ENCODE peak calls at places on chromosomes 13 and 19, in seven cellular contexts. Y is H1, B is neuronal stem cell, Q is mesendoderm, D is H9, A is trophoblast cell, T is mesenchymal stem cell. M is an unnamed sample.

GRCh38 chr13:69619651-69620050 is 488.0 kb upstream of the ATXN8OS start:
- DNase-seq in Q (peak; percentile 5), T (no peak), D (no peak), A (no peak), Y (no peak), B (no peak), M (no peak)

GRCh38 chr19:39157275-39157996 is 31.9 kb downstream of the PAK4 start:
- DNase-seq in D (no peak), T (peak; percentile 42), Y (no peak), A (no peak), Q (no peak), B (no peak), M (peak; percentile 28)

GRCh38 chr13:44305216-44305615 is 68.4 kb upstream of the SERP2 start:
- DNase-seq in B (no peak), A (no peak), Q (peak; percentile 66), Y (no peak), D (no peak), T (no peak), M (no peak)

GRCh38 chr13:76829572-76830327 is 56.5 kb downstream of the KCTD12 start:
- DNase-seq in D (no peak), Q (no peak), A (no peak), B (no peak), Y (no peak), T (no peak), M (no peak)

GRCh38 chr13:99722931-99723330 is 221.7 kb downstream of the TM9SF2 start:
- DNase-seq in D (no peak), B (no peak), A (no peak), Y (no peak), T (no peak), Q (no peak), M (no peak)

GRCh38 chr19:8336072-8336569 is 6.9 kb downstream of the KANK3 start:
- DNase-seq in T (no peak), Y (no peak), A (no peak), D (peak; percentile 75), Q (no peak), B (no peak), M (no peak)

GRCh38 chr13:44350775-44351504 is 22.7 kb upstream of the SERP2 start:
- DNase-seq in Q (peak; percentile 64), D (no peak), B (no peak), A (no peak), Y (no peak), T (no peak), M (no peak)

GRCh38 chr19:55679343-55680257 is 4.6 kb downstream of the EPN1 start:
- DNase-seq in D (no peak), Y (no peak), A (no peak), B (no peak), T (no peak), Q (no peak), M (peak; percentile 73)

GRCh38 chr13:42272115-42272756 is at the start of gene AKAP11:
- DNase-seq in T (peak; percentile 74), Y (no peak), A (peak; percentile 18), B (no peak), D (no peak), Q (peak; percentile 73), M (peak; percentile 28)

GRCh38 chr13:26589754-26590153 is 32.3 kb downstream of the WASF3 start:
- DNase-seq in T (peak; percentile 54), Q (no peak), B (no peak), Y (no peak), A (no peak), D (no peak), M (peak; percentile 56)

GRCh38 chr13:60396783-60397692 is at the start of gene TDRD3:
- DNase-seq in Q (peak; percentile 95), Y (peak; percentile 65), D (peak; percentile 87), A (peak; percentile 77), B (peak; percentile 79), T (peak; percentile 92), M (peak; percentile 82)

GRCh38 chr19:35509018-35509652 is 4.3 kb downstream of the DMKN start:
- DNase-seq in Q (peak; percentile 88), T (no peak), Y (no peak), A (peak; percentile 9), D (peak; percentile 79), B (no peak), M (no peak)

GRCh38 chr13:50085063-50085462 is 69.8 kb downstream of the KCNRG start:
- DNase-seq in D (no peak), A (no peak), Q (peak; percentile 40), Y (no peak), T (peak; percentile 60), B (peak; percentile 32), M (peak; percentile 47)

GRCh38 chr13:44396963-44397580 is 23.4 kb downstream of the SERP2 start:
- DNase-seq in D (no peak), T (peak; percentile 91), B (peak; percentile 78), Y (no peak), A (no peak), Q (peak; percentile 96), M (peak; percentile 26)

DNA sequence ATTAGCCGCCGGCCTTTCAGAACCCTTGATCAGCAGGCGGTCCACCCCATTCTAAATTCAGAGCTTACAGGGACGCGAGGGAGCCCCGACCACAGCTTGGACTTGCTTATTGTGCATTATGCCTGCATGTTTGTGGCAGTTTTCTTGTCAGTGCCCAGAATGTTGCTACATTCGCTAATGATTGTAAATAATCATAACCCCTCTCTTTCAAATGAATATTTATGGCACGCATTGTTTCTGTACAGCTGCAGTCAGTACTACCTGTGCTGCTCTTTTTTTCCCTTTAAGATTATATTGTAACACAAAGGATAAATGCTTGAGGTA is 321 bp upstream of the VPS36 start:
- DNase-seq in D (no peak), A (no peak), B (no peak), T (no peak), Q (no peak), Y (no peak), M (no peak)
- H2BK120ac ChIP-seq in D (no peak overlapping the region), A (no peak overlapping the region), B (no peak overlapping the region), T (no peak overlapping the region), Q (no peak overlapping the region), Y (no peak overlapping the region), M (no peak overlapping the region)

DNA sequence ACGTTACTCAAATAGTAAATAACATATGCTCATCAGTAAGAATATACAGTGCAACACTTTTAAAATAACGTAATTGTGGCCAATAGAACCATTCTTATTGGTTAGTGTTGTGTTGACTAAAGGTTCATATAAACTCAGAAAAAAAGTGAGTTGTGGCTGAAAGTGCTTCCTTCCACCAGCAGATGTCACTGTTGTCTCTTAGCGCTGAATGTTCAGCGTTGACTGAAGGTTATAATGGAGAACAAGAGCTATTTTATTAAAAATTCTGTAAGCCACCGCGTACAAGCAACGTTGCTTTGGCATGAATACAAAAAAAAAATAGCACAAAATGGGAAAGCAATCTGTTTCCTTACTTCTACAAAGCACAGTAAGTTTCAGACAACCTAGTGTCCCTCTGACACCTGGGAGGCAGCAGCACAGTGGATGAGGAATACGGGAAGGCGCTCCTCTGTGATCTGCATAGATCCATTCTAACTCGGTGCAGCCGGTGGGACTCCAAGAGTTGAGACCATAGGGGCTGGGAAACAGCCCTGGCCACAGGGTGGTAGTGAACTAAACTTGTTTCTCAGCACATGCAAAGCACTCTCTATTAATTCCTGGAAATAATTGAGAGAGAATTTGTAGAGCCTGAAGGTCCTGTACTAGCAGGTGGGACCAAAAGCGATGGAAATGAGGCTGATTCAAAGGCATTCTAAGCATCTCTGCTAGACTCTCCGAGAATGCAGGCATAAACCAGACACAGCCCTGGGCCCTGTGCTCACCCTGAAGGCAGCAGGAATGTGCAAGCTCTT is 23.9 kb upstream of the OXGR1 start:
- DNase-seq in B (no peak), Y (no peak), D (peak; percentile 51), Q (peak; percentile 91), T (peak; percentile 71), A (peak; percentile 94), M (peak; percentile 61)
- H3K4ac ChIP-seq in B (no peak overlapping the region), Y (no peak overlapping the region), D (no peak overlapping the region), Q (no peak overlapping the region), T (no peak overlapping the region), A (peak overlapping the region; percentile 43), M (no peak overlapping the region)

GRCh38 chr13:46643165-46643777 is 90.3 kb downstream of the LRCH1 start:
- DNase-seq in T (no peak), B (no peak), Y (no peak), D (no peak), Q (no peak), A (no peak), M (no peak)
- H2BK120ac ChIP-seq in T (no peak overlapping the region), B (no peak overlapping the region), Y (no peak overlapping the region), D (no peak overlapping the region), Q (no peak overlapping the region), A (no peak overlapping the region), M (no peak overlapping the region)

DNA sequence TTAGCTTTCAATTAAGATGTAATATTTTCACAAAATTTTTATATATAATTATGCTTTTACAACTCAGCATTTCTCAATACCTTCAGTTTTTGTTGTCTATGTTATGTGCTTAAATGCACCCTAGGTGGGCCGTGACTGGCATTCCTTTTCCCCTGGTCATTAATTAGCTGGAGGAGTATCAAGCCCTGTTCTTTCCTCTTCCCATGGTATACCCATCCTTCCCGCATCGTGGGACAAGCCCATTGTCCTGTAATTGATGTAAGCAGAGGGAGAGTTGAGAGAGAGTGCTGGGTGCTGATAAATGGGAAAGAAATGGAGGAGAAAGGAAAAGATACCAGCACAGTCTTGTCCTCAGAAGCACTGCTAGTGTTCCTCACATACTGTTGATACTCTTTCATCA is 591.7 kb downstream of the GPC6 start:
- DNase-seq in T (no peak), Y (no peak), B (no peak), A (no peak), D (no peak), Q (peak; percentile 16), M (no peak)
- H3K4ac ChIP-seq in T (no peak overlapping the region), Y (no peak overlapping the region), B (no peak overlapping the region), A (no peak overlapping the region), D (no peak overlapping the region), Q (no peak overlapping the region), M (no peak overlapping the region)

GRCh38 chr19:14496849-14497346 is 971 bp upstream of the GIPC1 start:
- DNase-seq in D (no peak), Y (no peak), T (no peak), A (no peak), B (no peak), Q (no peak), M (no peak)
- H2BK120ac ChIP-seq in D (no peak overlapping the region), Y (peak overlapping the region; percentile 34), T (peak overlapping the region; percentile 86), A (peak overlapping the region; percentile 20), B (no peak overlapping the region), Q (no peak overlapping the region), M (peak overlapping the region; percentile 28)

M was measured in IMR-90.